ENCODE peak calls at places on chromosomes 7 and 10, in six cellular contexts. T is lower leg skin, C is ovary, S is right lobe of liver, H is tibial nerve, B is Peyer's patch. M is an unnamed sample.

GRCh38 chr7:157702311-157703023 is 365.7 kb downstream of the DNAJB6 start:
- DNase-seq in T (peak; percentile 60), C (no peak), S (no peak), H (no peak), B (peak; percentile 18), M (no peak)

GRCh38 chr10:96233959-96234358 is 37.4 kb downstream of the BLNK start:
- DNase-seq in T (no peak), C (no peak), S (no peak), H (no peak), B (no peak), M (no peak)

GRCh38 chr7:93715234-93715633 is 140.7 kb upstream of the CALCR start:
- DNase-seq in T (peak; percentile 88), C (peak; percentile 36), S (peak; percentile 48), H (peak; percentile 24), B (peak; percentile 54), M (no peak)

GRCh38 chr7:2037805-2038635 is 194.7 kb downstream of the MAD1L1 start:
- DNase-seq in T (peak; percentile 77), C (peak; percentile 64), S (no peak), H (no peak), B (no peak), M (no peak)

GRCh38 chr10:122279725-122280141 is 8.6 kb downstream of the BTBD16 start:
- DNase-seq in T (peak; percentile 83), C (peak; percentile 20), S (no peak), H (no peak), B (peak; percentile 53), M (no peak)

GRCh38 chr10:108392286-108392685 is 1227.8 kb upstream of the SORCS1 start:
- DNase-seq in T (no peak), C (no peak), S (no peak), H (no peak), B (no peak), M (no peak)

GRCh38 chr10:124423813-124424212 is 5.1 kb upstream of the OAT start:
- DNase-seq in T (peak; percentile 17), C (no peak), S (no peak), H (no peak), B (no peak), M (no peak)

GRCh38 chr10:62492012-62492869 is 118.1 kb downstream of the ZNF365 start:
- DNase-seq in T (no peak), C (no peak), S (no peak), H (no peak), B (no peak), M (no peak)

GRCh38 chr10:72927485-72927884 is 27.1 kb downstream of the PLA2G12B start:
- DNase-seq in T (no peak), C (no peak), S (peak; percentile 58), H (no peak), B (no peak), M (no peak)

GRCh38 chr7:92517626-92518025 is 10.7 kb downstream of the PEX1 start:
- DNase-seq in T (no peak), C (no peak), S (no peak), H (no peak), B (no peak), M (no peak)

DNA sequence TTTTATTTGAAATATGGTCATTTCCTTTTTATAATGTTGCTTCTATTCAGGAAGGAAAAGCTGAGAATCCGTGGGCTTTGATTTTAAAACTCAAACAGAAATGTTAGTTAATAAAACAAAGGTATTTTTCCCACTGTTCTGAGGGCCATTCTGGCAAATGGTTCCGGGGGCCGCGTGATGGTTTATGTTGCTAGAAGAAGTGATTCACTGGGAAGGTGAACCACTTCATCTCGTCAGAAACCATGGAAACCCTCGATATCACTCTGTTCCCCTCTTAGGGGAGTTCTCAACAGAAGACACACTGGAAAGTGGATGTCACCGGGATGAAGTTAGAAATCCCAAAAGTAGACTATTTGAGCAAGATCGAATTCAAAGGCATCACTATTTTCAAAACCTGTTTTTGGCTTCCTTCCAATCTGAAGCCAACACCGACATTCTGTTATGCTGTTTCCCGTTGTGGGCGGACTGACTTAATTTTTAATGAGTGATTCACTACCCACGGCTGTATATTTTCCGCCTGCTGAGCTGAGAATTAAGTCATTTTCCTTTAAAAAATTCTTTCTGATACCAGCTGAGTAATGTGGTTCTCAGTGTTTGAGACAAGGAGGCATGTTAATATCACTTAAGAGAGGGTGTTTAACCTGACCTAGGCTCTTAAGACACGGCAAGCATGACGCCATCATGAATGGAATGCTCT is 84.1 kb downstream of the PTPRE start:
- DNase-seq in T (no peak), C (no peak), S (no peak), H (no peak), B (no peak), M (no peak)
- TF ChIP-seq POLR2A in T (no peak), C (no peak), S (no peak), H (no peak), B (no peak), M (no peak)

GRCh38 chr10:69404786-69405185 is 11.9 kb downstream of the TACR2 start:
- DNase-seq in T (no peak), C (no peak), S (no peak), H (no peak), B (no peak), M (no peak)
- TF ChIP-seq POLR2A in T (no peak), C (no peak), S (no peak), H (no peak), B (no peak), M (no peak)

GRCh38 chr7:100428199-100428966 is at the start of gene ZCWPW1:
- DNase-seq in T (peak; percentile 99), C (peak; percentile 97), S (peak; percentile 97), H (peak; percentile 94), B (peak; percentile 98), M (peak; percentile 80)
- TF ChIP-seq POLR2A in T (peak; percentile 98), C (peak; percentile 100), S (peak; percentile 100), H (peak; percentile 96), B (peak; percentile 100), M (peak; percentile 100)

GRCh38 chr7:22348379-22348778 is 8.6 kb downstream of the RAPGEF5 start:
- DNase-seq in T (no peak), C (no peak), S (no peak), H (no peak), B (no peak), M (no peak)

GRCh38 chr7:22343071-22343470 is 13.9 kb downstream of the RAPGEF5 start:
- DNase-seq in T (no peak), C (no peak), S (no peak), H (no peak), B (no peak), M (no peak)

GRCh38 chr7:22343612-22344011 is 13.3 kb downstream of the RAPGEF5 start:
- DNase-seq in T (no peak), C (no peak), S (no peak), H (no peak), B (no peak), M (no peak)

GRCh38 chr7:22346383-22347107 is 10.4 kb downstream of the RAPGEF5 start:
- DNase-seq in T (no peak), C (no peak), S (no peak), H (no peak), B (no peak), M (no peak)

GRCh38 chr7:22344655-22345054 is 12.3 kb downstream of the RAPGEF5 start:
- DNase-seq in T (no peak), C (no peak), S (no peak), H (no peak), B (no peak), M (no peak)
- TF ChIP-seq POLR2A in T (no peak), C (no peak), S (no peak), H (no peak), B (no peak), M (no peak)

GRCh38 chr10:70901276-70901878 is 13.0 kb upstream of the PCBD1 start:
- DNase-seq in T (no peak), C (no peak), S (no peak), H (no peak), B (peak; percentile 27), M (no peak)

GRCh38 chr10:70906031-70906804 is 17.9 kb upstream of the PCBD1 start:
- DNase-seq in T (no peak), C (no peak), S (no peak), H (no peak), B (peak; percentile 28), M (no peak)

GRCh38 chr10:70905071-70906021 is 17.0 kb upstream of the PCBD1 start:
- DNase-seq in T (no peak), C (no peak), S (no peak), H (no peak), B (peak; percentile 35), M (no peak)

GRCh38 chr10:70902659-70903261 is 14.4 kb upstream of the PCBD1 start:
- DNase-seq in T (no peak), C (no peak), S (no peak), H (no peak), B (peak; percentile 1), M (no peak)

DNA sequence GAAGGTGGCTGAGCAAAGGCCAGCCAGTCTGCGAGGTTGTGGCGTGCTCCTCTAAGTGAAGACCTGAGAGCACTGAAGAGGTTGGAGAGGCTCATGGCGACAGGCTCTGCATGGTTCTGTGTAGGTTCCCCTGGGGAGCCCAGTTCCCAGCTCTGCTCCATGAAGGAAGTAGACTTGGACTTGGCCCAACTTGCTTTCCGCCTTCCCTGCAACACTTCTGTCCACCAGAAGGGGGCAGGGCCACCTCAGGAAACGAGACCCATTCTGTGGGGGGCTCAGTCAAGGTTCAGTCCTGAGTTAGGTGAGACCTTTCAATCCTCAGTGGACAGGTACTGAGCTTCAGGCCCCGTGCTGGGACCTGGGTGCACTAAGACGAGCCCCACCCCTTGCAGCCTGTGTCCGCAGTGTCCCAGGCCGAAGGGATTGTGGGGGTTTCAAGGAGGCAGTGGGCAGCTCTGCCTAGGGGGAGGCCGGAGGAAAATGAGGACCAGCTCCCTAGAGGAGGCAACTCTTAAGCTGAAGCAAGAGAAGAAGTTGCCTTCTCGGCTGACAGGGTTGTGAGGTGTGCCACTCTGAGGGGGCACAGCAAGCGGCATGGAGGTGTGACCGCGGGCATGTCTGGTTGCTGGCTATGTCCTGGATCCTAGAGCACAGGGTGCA is 15.0 kb upstream of the PCBD1 start:
- DNase-seq in T (no peak), C (peak; percentile 69), S (peak; percentile 66), H (peak; percentile 38), B (peak; percentile 71), M (peak; percentile 55)
- TF ChIP-seq POLR2A in T (no peak), C (no peak), S (no peak), H (no peak), B (no peak), M (no peak)

DNA sequence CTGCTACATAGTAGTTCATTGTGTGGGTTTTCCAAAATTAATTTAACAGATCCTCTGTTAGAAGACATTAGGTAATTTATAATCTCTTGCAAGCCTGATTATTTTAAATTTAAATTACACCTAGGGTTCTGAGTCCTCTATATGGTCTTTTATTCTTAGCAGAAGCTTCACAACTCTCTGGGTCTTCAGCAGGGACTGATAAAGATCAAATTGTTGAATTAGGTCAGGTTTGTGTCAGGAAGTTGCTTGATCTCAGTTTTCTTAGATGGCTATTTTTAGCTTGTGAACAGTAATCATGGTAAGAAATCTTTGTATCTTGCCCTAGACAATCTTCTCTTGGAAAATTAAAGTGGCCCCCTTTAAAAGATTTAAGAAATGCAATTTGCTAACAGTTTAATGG is 183.1 kb upstream of the HDAC9 start:
- DNase-seq in T (no peak), C (no peak), S (no peak), H (no peak), B (no peak), M (no peak)
- TF ChIP-seq POLR2A in T (no peak), C (no peak), S (no peak), H (no peak), B (no peak), M (no peak)

GRCh38 chr10:14571866-14572507 is 202.7 kb downstream of the FAM107B start:
- DNase-seq in T (no peak), C (no peak), S (peak; percentile 92), H (no peak), B (peak; percentile 71), M (no peak)
- TF ChIP-seq POLR2A in T (no peak), C (no peak), S (peak; percentile 82), H (no peak), B (no peak), M (no peak)